ENCODE peak calls at places on chromosomes 3 and 15, in six cellular contexts. H is cardiac muscle cell, W is pancreas, V is lower lobe of right lung, A is brain microvascular endothelial cell, D is OCI-LY7. G is an unnamed sample.

GRCh38 chr3:5191555-5192304 is 4.2 kb downstream of the EDEM1 start:
- DNase-seq in H (no peak), A (no peak), D (peak; percentile 63), V (no peak), W (no peak), G (no peak)

GRCh38 chr3:73453676-73454075 is 171.1 kb downstream of the PDZRN3 start:
- DNase-seq in H (no peak), A (no peak), W (no peak), D (no peak), V (no peak), G (no peak)

GRCh38 chr3:126119008-126119675 is 35.2 kb upstream of the SLC41A3 start:
- DNase-seq in A (no peak), H (no peak), W (peak; percentile 5), V (no peak), D (no peak), G (no peak)

GRCh38 chr3:158452324-158452723 is 118.7 kb upstream of the MLF1 start:
- DNase-seq in A (no peak), V (no peak), D (no peak), W (no peak), H (no peak), G (no peak)

GRCh38 chr3:14547693-14548092 is 7.6 kb upstream of the GRIP2 start:
- DNase-seq in W (no peak), A (no peak), D (no peak), H (no peak), V (no peak), G (no peak)

GRCh38 chr3:180274536-180274935 is 237.8 kb upstream of the PEX5L start:
- DNase-seq in H (no peak), W (no peak), V (no peak), A (no peak), D (no peak), G (no peak)

GRCh38 chr3:10194328-10195071 is 29.8 kb downstream of the IRAK2 start:
- DNase-seq in W (no peak), V (no peak), H (peak; percentile 41), D (no peak), A (no peak), G (peak; percentile 65)

GRCh38 chr15:40939909-40940801 is 11.0 kb downstream of the DLL4 start:
- DNase-seq in W (no peak), V (no peak), A (no peak), D (no peak), H (no peak), G (no peak)

GRCh38 chr15:92901053-92901761 is 1.1 kb downstream of the CHD2 start:
- DNase-seq in D (peak; percentile 67), A (no peak), H (no peak), W (no peak), V (no peak), G (no peak)

GRCh38 chr15:92898988-92899909 is 875 bp upstream of the CHD2 start:
- DNase-seq in W (no peak), H (no peak), A (no peak), V (no peak), D (peak; percentile 70), G (no peak)

GRCh38 chr15:92902020-92902419 is 1.9 kb downstream of the CHD2 start:
- DNase-seq in H (no peak), W (no peak), D (no peak), A (no peak), V (no peak), G (no peak)

GRCh38 chr15:92899910-92900711 is at the start of gene CHD2:
- DNase-seq in H (peak; percentile 88), W (peak; percentile 58), V (peak; percentile 72), D (peak; percentile 92), A (peak; percentile 80), G (peak; percentile 76)

GRCh38 chr15:92900712-92901052 is 558 bp downstream of the CHD2 start:
- DNase-seq in A (no peak), H (no peak), D (no peak), V (no peak), W (no peak), G (no peak)
- TF ChIP-seq CTCF in A (no peak), H (no peak), D (no peak), V (no peak), W (no peak), G (no peak)

GRCh38 chr3:55330355-55330754 is 156.8 kb downstream of the WNT5A start:
- DNase-seq in H (no peak), V (no peak), D (no peak), A (peak; percentile 94), W (no peak), G (no peak)

GRCh38 chr3:55329849-55330248 is 157.3 kb downstream of the WNT5A start:
- DNase-seq in H (no peak), V (no peak), A (peak; percentile 87), W (no peak), D (no peak), G (no peak)

GRCh38 chr3:55331524-55331923 is 155.6 kb downstream of the WNT5A start:
- DNase-seq in H (no peak), W (no peak), D (no peak), A (no peak), V (no peak), G (no peak)

GRCh38 chr3:55330756-55331155 is 156.3 kb downstream of the WNT5A start:
- DNase-seq in V (no peak), D (no peak), W (no peak), A (peak; percentile 26), H (no peak), G (no peak)

GRCh38 chr3:55327131-55327920 is 159.8 kb downstream of the WNT5A start:
- DNase-seq in H (no peak), V (no peak), W (no peak), D (no peak), A (peak; percentile 27), G (no peak)
- TF ChIP-seq CTCF in H (no peak), V (no peak), W (no peak), D (no peak), A (no peak), G (no peak)

GRCh38 chr15:90703455-90703854 is 13.7 kb upstream of the BLM start:
- DNase-seq in A (no peak), W (no peak), H (no peak), V (no peak), D (no peak), G (no peak)

GRCh38 chr15:90698629-90699028 is 18.5 kb upstream of the BLM start:
- DNase-seq in W (no peak), H (no peak), D (no peak), V (no peak), A (no peak), G (no peak)

GRCh38 chr15:90705212-90705611 is 11.9 kb upstream of the BLM start:
- DNase-seq in V (no peak), A (no peak), D (no peak), W (no peak), H (no peak), G (no peak)

GRCh38 chr15:90701048-90701447 is 16.1 kb upstream of the BLM start:
- DNase-seq in D (no peak), V (no peak), H (no peak), W (no peak), A (no peak), G (no peak)

DNA sequence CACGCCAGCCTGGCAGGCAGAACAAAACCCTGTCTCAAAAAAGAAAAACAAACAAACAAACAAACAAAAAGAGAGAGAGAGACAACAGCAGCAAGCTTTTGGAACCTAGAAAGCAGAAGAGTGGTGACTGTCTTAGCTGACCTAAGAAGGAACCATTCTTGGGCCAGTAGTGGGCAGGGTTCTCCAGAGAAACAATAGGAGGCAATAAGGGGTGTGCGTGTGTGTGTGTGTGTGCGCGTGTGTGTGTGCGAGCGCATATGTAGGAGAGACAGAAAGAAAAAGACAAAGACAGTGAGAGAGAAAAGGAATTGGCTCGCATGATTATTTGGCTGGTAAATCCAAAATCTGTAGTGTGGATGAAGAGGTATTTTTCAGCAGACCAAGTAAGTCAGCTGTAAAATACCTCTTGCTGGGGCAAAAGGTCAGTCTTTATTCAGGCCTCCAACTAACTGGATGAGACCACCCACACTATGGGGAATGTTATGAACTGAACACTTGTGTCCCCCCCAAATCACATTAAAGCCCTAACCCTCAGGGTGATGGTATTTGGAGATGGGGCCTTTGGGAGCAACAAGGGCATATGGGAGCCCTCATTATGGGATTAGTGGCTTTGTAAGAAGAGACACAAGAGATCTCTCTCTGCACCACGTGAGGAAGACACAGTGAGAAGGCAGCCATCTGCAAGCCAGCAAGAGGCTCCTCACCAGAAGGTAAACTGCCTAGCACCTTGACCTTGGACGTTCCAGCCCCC is 15.1 kb upstream of the BLM start:
- DNase-seq in W (no peak), V (peak; percentile 60), A (no peak), H (no peak), D (no peak), G (no peak)
- TF ChIP-seq CTCF in W (no peak), V (no peak), A (no peak), H (no peak), D (no peak), G (no peak)

DNA sequence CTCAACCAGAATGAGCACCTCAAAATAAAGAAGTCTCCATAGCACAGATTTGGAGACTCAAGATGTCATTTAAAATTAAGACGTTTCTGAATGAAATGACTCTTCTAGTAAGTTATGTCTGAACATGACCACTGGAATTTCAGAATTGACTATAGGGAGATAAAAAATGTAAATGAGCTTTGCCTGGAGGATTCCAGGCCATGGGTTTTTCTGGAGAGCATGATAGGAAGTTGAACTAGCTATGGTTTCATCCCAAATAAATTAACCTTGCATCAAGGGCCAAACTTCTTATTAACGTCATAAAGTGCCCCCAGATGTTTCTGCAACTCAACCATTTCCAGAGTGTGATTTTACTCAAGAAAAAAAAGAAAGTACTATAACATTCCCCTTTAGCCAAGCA is 222.6 kb upstream of the NR2F2 start:
- DNase-seq in A (peak; percentile 45), V (no peak), H (no peak), W (no peak), D (no peak), G (no peak)
- TF ChIP-seq CTCF in A (no peak), V (no peak), H (no peak), W (no peak), D (no peak), G (no peak)

GRCh38 chr15:56798639-56799038 is 65.3 kb upstream of the ZNF280D start:
- DNase-seq in D (no peak), H (no peak), A (no peak), W (no peak), V (no peak), G (no peak)
- TF ChIP-seq CTCF in D (no peak), H (no peak), A (no peak), W (no peak), V (no peak), G (no peak)

GRCh38 chr3:86895202-86895601 is 95.7 kb downstream of the VGLL3 start:
- DNase-seq in H (no peak), D (no peak), V (no peak), W (no peak), A (no peak), G (no peak)

GRCh38 chr3:86887876-86888275 is 103.1 kb downstream of the VGLL3 start:
- DNase-seq in W (no peak), D (no peak), A (no peak), H (no peak), V (no peak), G (no peak)

GRCh38 chr3:86890997-86891396 is 100.0 kb downstream of the VGLL3 start:
- DNase-seq in V (no peak), A (no peak), H (no peak), D (no peak), W (no peak), G (no peak)
- TF ChIP-seq CTCF in V (no peak), A (no peak), H (no peak), D (no peak), W (no peak), G (no peak)

GRCh38 chr15:92636950-92637481 is 18.6 kb downstream of the FAM174B start:
- DNase-seq in V (peak; percentile 88), H (no peak), A (no peak), W (peak; percentile 94), D (no peak), G (peak; percentile 40)
- TF ChIP-seq CTCF in V (no peak), H (no peak), A (no peak), W (no peak), D (no peak), G (no peak)

G was measured in GM13976.